ENCODE peak calls at places on chromosomes 3 and 15, in nine cellular contexts. N is hepatocyte, W is HepG2, O is fibroblast of lung, K is H1, L is GM12878, A is PC-9, C is HCT116, D is mammary epithelial cell. G is an unnamed sample.

GRCh38 chr3:156323466-156323865 is 203.1 kb downstream of the KCNAB1 start:
- DNase-seq in N (peak), W (no peak), O (no peak), K (no peak), L (no peak), A (no peak), C (no peak), D (peak), G (no peak)

GRCh38 chr15:31292391-31293020 is 34.1 kb upstream of the KLF13 start:
- DNase-seq in N (no peak), W (peak), O (no peak), K (no peak), L (no peak), A (no peak), C (no peak), D (peak), G (no peak)

GRCh38 chr15:65361708-65362459 is 15.9 kb downstream of the IGDCC3 start:
- DNase-seq in N (no peak), W (no peak), O (no peak), K (no peak), L (no peak), A (no peak), C (no peak), D (no peak), G (no peak)

GRCh38 chr3:116139607-116140006 is 305.7 kb downstream of the LSAMP start:
- DNase-seq in N (no peak), W (no peak), O (no peak), K (no peak), L (no peak), A (no peak), C (no peak), D (peak), G (no peak)

GRCh38 chr15:37135225-37135624 is 34.9 kb upstream of the MEIS2 start:
- DNase-seq in N (no peak), W (no peak), O (no peak), K (no peak), L (no peak), A (no peak), C (peak), D (peak), G (no peak)

GRCh38 chr15:56468271-56468912 is 3.5 kb upstream of the MNS1 start:
- DNase-seq in N (no peak), W (no peak), O (peak), K (no peak), L (peak), A (no peak), C (no peak), D (no peak), G (no peak)

GRCh38 chr3:140499114-140499757 is 178.6 kb upstream of the TRIM42 start:
- DNase-seq in N (peak), W (peak), O (no peak), K (no peak), L (no peak), A (no peak), C (no peak), D (peak), G (peak)

GRCh38 chr3:71063768-71064287 is 519.7 kb downstream of the FOXP1 start:
- DNase-seq in N (peak), W (peak), O (peak), K (no peak), L (no peak), A (no peak), C (no peak), D (peak), G (no peak)

GRCh38 chr3:185796431-185797107 is 28.3 kb downstream of the IGF2BP2 start:
- DNase-seq in N (peak), W (peak), O (no peak), K (no peak), L (no peak), A (peak), C (peak), D (peak), G (peak)

GRCh38 chr15:70343961-70344360 is 246.2 kb upstream of the TLE3 start:
- DNase-seq in N (no peak), W (no peak), O (no peak), K (no peak), L (no peak), A (no peak), C (no peak), D (no peak), G (no peak)

GRCh38 chr3:124351430-124352142 is 359.7 kb upstream of the ROPN1 start:
- DNase-seq in N (peak), W (peak), O (peak), K (no peak), L (no peak), A (no peak), C (peak), D (peak), G (peak)

GRCh38 chr15:74620636-74621545 is 5.3 kb downstream of the CLK3 start:
- DNase-seq in N (peak), W (peak), O (peak), K (peak), L (no peak), A (peak), C (peak), D (peak), G (no peak)

GRCh38 chr15:63255485-63255990 is 21.9 kb upstream of the APH1B start:
- DNase-seq in N (no peak), W (no peak), O (no peak), K (no peak), L (no peak), A (no peak), C (no peak), D (no peak), G (no peak)

GRCh38 chr3:61589856-61590255 is 28.5 kb downstream of the PTPRG start:
- DNase-seq in N (no peak), W (no peak), O (peak), K (no peak), L (no peak), A (no peak), C (no peak), D (peak), G (peak)

GRCh38 chr3:12267380-12268030 is 21.4 kb upstream of the PPARG start:
- DNase-seq in N (no peak), W (no peak), O (no peak), K (no peak), L (no peak), A (no peak), C (no peak), D (no peak), G (no peak)

GRCh38 chr3:21752749-21753347 is 1.8 kb upstream of the ZNF385D start:
- DNase-seq in N (peak), W (peak), O (peak), K (no peak), L (no peak), A (no peak), C (no peak), D (peak), G (no peak)

GRCh38 chr3:113211370-113212154 is at the start of gene BOC:
- DNase-seq in N (peak), W (no peak), O (peak), K (no peak), L (no peak), A (peak), C (no peak), D (peak), G (no peak)
- TF ChIP-seq EZH2 in N (no peak), W (peak), O (no peak), K (no peak), L (no peak), A (no peak), C (no peak), D (no peak), G (no peak)

DNA sequence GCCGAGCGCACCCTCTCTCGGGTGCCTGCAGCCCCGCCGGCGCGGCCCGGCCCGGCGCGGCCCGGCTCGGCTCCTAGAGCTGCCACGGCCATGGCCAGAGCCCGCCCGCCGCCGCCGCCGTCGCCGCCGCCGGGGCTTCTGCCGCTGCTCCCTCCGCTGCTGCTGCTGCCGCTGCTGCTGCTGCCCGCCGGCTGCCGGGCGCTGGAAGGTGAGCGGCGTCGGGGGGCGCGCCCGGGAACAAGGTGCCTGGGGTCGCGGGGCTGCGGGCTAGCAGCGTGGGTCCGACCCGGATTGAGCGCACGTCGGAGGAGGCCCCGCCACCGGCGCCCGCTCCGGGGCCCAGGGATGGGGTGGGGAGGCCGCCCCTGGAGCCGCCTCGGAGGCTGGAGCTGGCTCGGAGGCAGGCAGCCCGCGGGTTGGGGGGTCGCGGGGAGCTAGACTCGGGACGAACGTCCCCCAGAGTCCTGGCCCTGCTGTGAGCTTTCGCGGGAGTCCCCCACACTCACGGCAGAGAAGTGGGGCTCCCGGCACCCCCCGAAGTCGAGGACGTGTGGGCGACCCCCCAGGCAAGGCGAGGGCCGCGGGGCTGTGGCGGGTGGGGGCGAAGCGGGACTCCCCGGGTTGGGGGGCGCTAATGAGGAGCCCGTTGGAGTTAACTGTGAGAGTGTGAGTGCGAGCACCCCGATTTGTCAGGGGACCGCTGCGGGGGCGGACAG is 719 bp downstream of the EPHB3 start:
- DNase-seq in N (no peak), W (no peak), O (no peak), K (no peak), L (no peak), A (no peak), C (no peak), D (no peak), G (no peak)
- TF ChIP-seq EZH2 in N (peak), W (no peak), O (no peak), K (peak), L (no peak), A (no peak), C (no peak), D (no peak), G (peak)

DNA sequence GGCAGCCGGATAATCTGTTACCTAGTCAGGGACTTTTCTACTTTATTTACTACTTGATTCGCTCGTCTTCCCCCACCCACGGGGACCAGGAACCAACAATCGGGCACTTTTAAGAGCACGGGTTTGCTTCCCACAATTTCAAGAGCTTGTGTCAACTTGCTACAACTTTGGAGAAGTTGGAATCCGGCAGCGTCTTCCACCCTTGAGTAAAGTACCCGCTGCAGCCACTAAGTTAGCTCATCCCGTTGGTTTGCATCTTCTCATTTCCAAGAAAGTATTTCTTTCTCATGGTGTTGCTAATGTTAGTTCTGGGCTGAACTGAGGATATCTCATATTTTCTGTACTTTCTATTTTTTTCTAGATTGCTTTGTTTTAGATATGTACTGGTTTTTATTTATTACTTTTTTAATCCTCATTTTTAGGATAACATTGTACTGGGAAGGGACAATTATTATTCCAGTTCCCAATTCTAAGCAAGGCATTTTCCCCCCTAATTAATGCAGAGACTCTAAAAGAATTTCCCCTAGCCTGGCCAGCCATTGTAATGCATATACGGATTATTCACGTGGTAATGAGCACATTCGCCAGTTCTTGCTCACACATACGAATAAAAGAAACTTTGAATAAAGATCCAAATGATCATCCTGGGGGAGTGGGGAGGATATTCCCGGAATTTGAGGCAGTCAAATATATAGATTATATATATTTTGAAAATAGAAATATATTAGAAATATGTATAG is 4.0 kb downstream of the SOX2 start:
- DNase-seq in N (no peak), W (no peak), O (no peak), K (no peak), L (no peak), A (no peak), C (no peak), D (no peak), G (no peak)
- TF ChIP-seq EZH2 in N (peak), W (no peak), O (peak), K (no peak), L (no peak), A (no peak), C (no peak), D (no peak), G (no peak)

GRCh38 chr3:13377021-13377420 is 43.1 kb downstream of the NUP210 start:
- DNase-seq in N (no peak), W (no peak), O (no peak), K (no peak), L (no peak), A (no peak), C (no peak), D (no peak), G (no peak)
- TF ChIP-seq EZH2 in N (no peak), W (no peak), O (no peak), K (no peak), L (no peak), A (no peak), C (no peak), D (no peak), G (no peak)

G was measured in keratinocyte.